ENCODE peak calls at places on chromosomes 11 and 22, in four cellular contexts. J, X, V and Z are unnamed samples.

GRCh38 chr11:61969391-61969758 is 1.9 kb upstream of the FTH1 start:
- DNase-seq in J (no peak), V (no peak), X (no peak), Z (no peak)

GRCh38 chr11:7494086-7494775 is 8.9 kb downstream of the OLFML1 start:
- DNase-seq in J (no peak), V (no peak), X (no peak), Z (no peak)

GRCh38 chr22:27842994-27843431 is 41.5 kb upstream of the MN1 start:
- DNase-seq in X (no peak), J (no peak), V (no peak), Z (no peak)

GRCh38 chr22:23225724-23226496 is 45.6 kb downstream of the BCR start:
- DNase-seq in J (peak), V (no peak), X (no peak), Z (no peak)

GRCh38 chr11:8775341-8776133 is 92.9 kb downstream of the RPL27A start:
- DNase-seq in J (no peak), V (no peak), X (no peak), Z (no peak)

GRCh38 chr22:37741312-37741795 is 44.5 kb downstream of the TRIOBP start:
- DNase-seq in J (no peak), X (peak), V (no peak), Z (no peak)

GRCh38 chr11:73237471-73238290 is 19.6 kb downstream of the P2RY2 start:
- DNase-seq in J (no peak), X (no peak), V (no peak), Z (no peak)

GRCh38 chr11:76911415-76911808 is 50.7 kb downstream of the ACER3 start:
- DNase-seq in J (no peak), V (no peak), X (no peak), Z (no peak)

GRCh38 chr11:2797741-2798361 is 87.7 kb downstream of the CDKN1C start:
- DNase-seq in V (no peak), X (no peak), J (no peak), Z (no peak)

GRCh38 chr22:35044607-35045390 is 21.2 kb upstream of the ISX start:
- DNase-seq in J (no peak), V (no peak), X (no peak), Z (no peak)

GRCh38 chr11:8026982-8027381 is 39.8 kb downstream of the EIF3F start:
- DNase-seq in V (no peak), J (no peak), X (no peak), Z (no peak)

GRCh38 chr11:22465620-22466019 is 127.4 kb downstream of the SLC17A6 start:
- DNase-seq in V (no peak), X (no peak), J (no peak), Z (no peak)

GRCh38 chr22:19689408-19689807 is 24.9 kb upstream of the SEPTIN5 start:
- DNase-seq in V (no peak), X (no peak), J (no peak), Z (no peak)

GRCh38 chr11:35907648-35908431 is 36.0 kb upstream of the LDLRAD3 start:
- DNase-seq in J (no peak), X (no peak), V (no peak), Z (peak)

GRCh38 chr11:90512846-90513245 is 290.0 kb upstream of the CHORDC1 start:
- DNase-seq in J (no peak), V (no peak), X (no peak), Z (no peak)

GRCh38 chr22:49292909-49293308 is 534.8 kb downstream of the BRD1 start:
- DNase-seq in V (no peak), J (no peak), X (no peak), Z (no peak)

GRCh38 chr11:71311176-71311925 is 59.0 kb upstream of the SHANK2 start:
- DNase-seq in V (no peak), X (no peak), J (no peak), Z (no peak)

GRCh38 chr11:86919557-86920210 is 35.5 kb downstream of the FZD4 start:
- DNase-seq in V (no peak), J (no peak), X (no peak), Z (peak)

GRCh38 chr11:25766332-25767015 is 565.5 kb upstream of the ANO3 start:
- DNase-seq in X (no peak), J (no peak), V (no peak), Z (no peak)

GRCh38 chr22:17836977-17837742 is 62.9 kb upstream of the BID start:
- DNase-seq in V (no peak), J (no peak), X (peak), Z (no peak)

GRCh38 chr11:35282226-35282882 is 137.0 kb downstream of the SLC1A2 start:
- DNase-seq in X (no peak), J (no peak), V (no peak), Z (no peak)

GRCh38 chr11:119169272-119169719 is 771 bp downstream of the NLRX1 start:
- DNase-seq in J (no peak), V (no peak), X (peak), Z (no peak)

GRCh38 chr22:23269441-23270211 is 89.3 kb downstream of the BCR start:
- DNase-seq in V (no peak), J (no peak), X (no peak), Z (no peak)

GRCh38 chr11:66184728-66185127 is 83.7 kb upstream of the RAB1B start:
- DNase-seq in V (no peak), J (no peak), X (no peak), Z (no peak)

GRCh38 chr22:29824677-29825076 is 13.4 kb downstream of the ASCC2 start:
- DNase-seq in V (no peak), X (no peak), J (no peak), Z (no peak)

GRCh38 chr11:2651826-2652237 is 48.0 kb downstream of the KCNQ1OT1 start:
- DNase-seq in X (no peak), V (no peak), J (no peak), Z (no peak)

GRCh38 chr11:115384236-115384635 is 120.0 kb downstream of the CADM1 start:
- DNase-seq in V (no peak), J (no peak), X (no peak), Z (no peak)